ENCODE peak calls at places on chromosomes 5 and 9, in eight cellular contexts. P is IMR-90, V is fibroblast of villous mesenchyme, S is kidney, W is fibroblast of the aortic adventitia, Y is uterus, B is AG10803, X is OCI-LY7. I is an unnamed sample.
A peak's percentile ranks its signal among the peaks of the same experiment; 100 is the strongest.

GRCh38 chr5:135353952-135354721 is 44.9 kb downstream of the MACROH2A1 start:
- DNase-seq in P (peak; percentile 96), V (peak; percentile 71), S (no peak), W (peak; percentile 97), Y (no peak), B (peak; percentile 97), X (no peak), I (no peak)

GRCh38 chr5:93722588-93722987 is 18.8 kb downstream of the POU5F2 start:
- DNase-seq in P (no peak), V (no peak), S (no peak), W (no peak), Y (no peak), B (no peak), X (no peak), I (no peak)

GRCh38 chr5:137825165-137825564 is 42.5 kb upstream of the MYOT start:
- DNase-seq in P (no peak), V (no peak), S (no peak), W (no peak), Y (no peak), B (no peak), X (no peak), I (no peak)

GRCh38 chr5:53667621-53668020 is 107.2 kb downstream of the NDUFS4 start:
- DNase-seq in P (no peak), V (no peak), S (no peak), W (no peak), Y (no peak), B (no peak), X (no peak), I (no peak)

GRCh38 chr9:134698587-134699342 is 57.2 kb downstream of the COL5A1 start:
- DNase-seq in P (peak; percentile 36), V (peak; percentile 58), S (no peak), W (peak; percentile 47), Y (peak; percentile 75), B (peak; percentile 39), X (peak; percentile 60), I (peak; percentile 61)

GRCh38 chr5:154831451-154831850 is 19.0 kb downstream of the FAXDC2 start:
- DNase-seq in P (no peak), V (no peak), S (no peak), W (no peak), Y (no peak), B (no peak), X (no peak), I (no peak)

GRCh38 chr5:10707198-10708187 is 53.5 kb downstream of the DAP start:
- DNase-seq in P (peak; percentile 64), V (no peak), S (no peak), W (peak; percentile 44), Y (no peak), B (peak; percentile 39), X (no peak), I (no peak)

GRCh38 chr5:18380729-18381362 is 746.6 kb downstream of the TAF11L14 start:
- DNase-seq in P (no peak), V (no peak), S (no peak), W (no peak), Y (no peak), B (no peak), X (no peak), I (no peak)

GRCh38 chr9:131676431-131676972 is 63.4 kb downstream of the RAPGEF1 start:
- DNase-seq in P (no peak), V (no peak), S (no peak), W (no peak), Y (no peak), B (peak; percentile 20), X (peak; percentile 87), I (peak; percentile 86)

GRCh38 chr9:131678499-131679111 is 61.3 kb downstream of the RAPGEF1 start:
- DNase-seq in P (peak; percentile 98), V (peak; percentile 95), S (peak; percentile 93), W (peak; percentile 95), Y (peak; percentile 69), B (peak; percentile 96), X (peak; percentile 90), I (peak; percentile 94)

GRCh38 chr9:131675437-131676022 is 64.3 kb downstream of the RAPGEF1 start:
- DNase-seq in P (no peak), V (no peak), S (no peak), W (no peak), Y (no peak), B (no peak), X (no peak), I (no peak)

GRCh38 chr9:131677445-131678180 is 62.3 kb downstream of the RAPGEF1 start:
- DNase-seq in P (peak; percentile 83), V (peak; percentile 87), S (no peak), W (peak; percentile 78), Y (no peak), B (peak; percentile 70), X (peak; percentile 92), I (peak; percentile 83)

DNA sequence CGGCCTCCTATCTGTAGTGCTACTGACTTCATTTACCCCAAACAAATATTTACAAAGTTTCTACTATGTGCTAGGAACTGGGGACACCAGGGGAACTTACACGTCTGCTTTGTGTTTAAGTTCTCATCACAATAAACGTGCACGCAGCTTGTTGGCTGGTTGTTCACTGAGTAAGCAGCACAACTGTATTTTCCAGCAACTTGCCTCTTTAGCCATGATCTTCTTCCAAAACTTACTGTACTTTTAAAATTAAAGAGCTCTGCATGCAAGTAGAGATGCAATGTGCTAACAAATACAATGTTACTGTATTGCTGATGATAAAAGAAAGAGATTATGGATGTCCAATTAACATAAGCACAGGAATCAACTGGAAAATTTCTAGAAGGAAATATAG is 62.8 kb downstream of the RAPGEF1 start:
- DNase-seq in P (peak; percentile 55), V (no peak), S (no peak), W (no peak), Y (no peak), B (peak; percentile 51), X (no peak), I (no peak)
- H3K4me3 ChIP-seq in P (no peak overlapping the region), V (peak overlapping the region; percentile 1), S (peak overlapping the region; percentile 5), W (no peak overlapping the region), Y (no peak overlapping the region), B (no peak overlapping the region), X (peak overlapping the region; percentile 76), I (peak overlapping the region; percentile 93)

DNA sequence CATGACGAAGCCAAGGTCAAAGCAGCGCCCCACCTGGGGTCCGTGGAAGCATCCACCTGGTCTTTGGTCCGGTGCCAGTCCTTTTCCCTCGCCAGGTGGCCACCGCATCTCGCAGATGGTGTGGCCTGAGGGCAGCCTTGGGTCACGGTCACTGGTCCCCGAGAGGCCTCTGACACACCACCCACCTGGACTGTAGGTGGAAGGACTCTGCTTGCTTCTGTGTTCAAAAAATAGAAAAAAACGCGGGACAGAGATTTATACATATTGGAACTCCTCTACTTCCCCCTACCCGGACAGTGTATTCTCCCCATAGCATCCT is 466 bp upstream of the TTC39B start:
- DNase-seq in P (no peak), V (no peak), S (no peak), W (no peak), Y (no peak), B (no peak), X (no peak), I (no peak)
- H3K4me3 ChIP-seq in P (peak overlapping the region; percentile 35), V (peak overlapping the region; percentile 89), S (peak overlapping the region; percentile 63), W (peak overlapping the region; percentile 84), Y (peak overlapping the region; percentile 86), B (peak overlapping the region; percentile 59), X (peak overlapping the region; percentile 63), I (peak overlapping the region; percentile 88)

GRCh38 chr9:128885376-128885775 is 3.4 kb downstream of the LRRC8A start:
- DNase-seq in P (no peak), V (no peak), S (no peak), W (no peak), Y (no peak), B (no peak), X (no peak), I (no peak)

GRCh38 chr9:128887049-128887448 is 5.1 kb downstream of the LRRC8A start:
- DNase-seq in P (no peak), V (no peak), S (no peak), W (no peak), Y (no peak), B (no peak), X (no peak), I (no peak)

GRCh38 chr9:128886211-128886826 is 4.4 kb downstream of the LRRC8A start:
- DNase-seq in P (peak; percentile 43), V (peak; percentile 76), S (no peak), W (peak; percentile 90), Y (no peak), B (no peak), X (no peak), I (no peak)

GRCh38 chr9:128884164-128884563 is 2.2 kb downstream of the LRRC8A start:
- DNase-seq in P (no peak), V (no peak), S (no peak), W (no peak), Y (no peak), B (no peak), X (no peak), I (no peak)

DNA sequence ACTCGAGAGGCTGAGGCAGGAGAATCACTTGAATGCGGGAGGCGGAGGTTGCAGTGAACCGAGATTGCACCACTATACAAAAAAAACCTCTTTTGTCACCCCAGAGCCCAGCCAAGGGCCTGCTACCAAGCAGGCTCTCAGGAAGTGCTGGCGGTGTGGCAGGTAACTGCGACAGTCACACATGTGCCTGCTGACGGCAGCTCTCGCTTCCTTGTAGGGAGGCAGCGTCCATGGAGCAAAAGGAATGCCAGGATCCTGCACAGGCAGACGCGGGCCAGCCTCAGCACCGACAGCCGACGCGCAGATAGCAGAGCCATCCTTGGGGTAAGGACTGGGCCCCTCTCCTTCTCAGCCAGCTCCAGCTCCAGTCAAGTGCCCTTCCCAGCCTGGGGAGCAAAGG is 3.9 kb downstream of the LRRC8A start:
- DNase-seq in P (no peak), V (no peak), S (no peak), W (no peak), Y (no peak), B (no peak), X (no peak), I (no peak)
- H3K4me3 ChIP-seq in P (no peak overlapping the region), V (no peak overlapping the region), S (no peak overlapping the region), W (no peak overlapping the region), Y (no peak overlapping the region), B (no peak overlapping the region), X (no peak overlapping the region), I (no peak overlapping the region)

GRCh38 chr9:90095682-90096081 is 490.9 kb downstream of the GADD45G start:
- DNase-seq in P (no peak), V (no peak), S (no peak), W (no peak), Y (no peak), B (no peak), X (no peak), I (peak; percentile 44)
- H3K4me3 ChIP-seq in P (no peak overlapping the region), V (no peak overlapping the region), S (no peak overlapping the region), W (no peak overlapping the region), Y (no peak overlapping the region), B (no peak overlapping the region), X (no peak overlapping the region), I (no peak overlapping the region)